ENCODE peak calls at places on chromosome 4, in four cellular contexts. C is H9; R is CD8-positive, alpha-beta T cell; V is lower lobe of right lung. I is an unnamed sample.

GRCh38 chr4:180437601-180438000 is 1805.6 kb upstream of the TENM3 start:
- DNase-seq in C (no peak), R (no peak), V (no peak), I (no peak)

GRCh38 chr4:49000806-49001205 is 14.7 kb downstream of the CWH43 start:
- DNase-seq in C (no peak), R (no peak), V (no peak), I (no peak)

GRCh38 chr4:1568855-1569460 is 115.2 kb downstream of the FAM53A start:
- DNase-seq in C (no peak), R (no peak), V (peak; percentile 43), I (peak; percentile 29)

GRCh38 chr4:189806506-189806905 is 134.2 kb upstream of the FRG1 start:
- DNase-seq in C (no peak), R (no peak), V (no peak), I (no peak)

GRCh38 chr4:159504634-159505033 is 401.8 kb downstream of the RAPGEF2 start:
- DNase-seq in C (no peak), R (no peak), V (no peak), I (no peak)

GRCh38 chr4:66906314-66906713 is 639.0 kb downstream of the CENPC start:
- DNase-seq in C (no peak), R (no peak), V (no peak), I (no peak)

GRCh38 chr4:87044511-87045369 is 109.9 kb downstream of the AFF1 start:
- DNase-seq in C (no peak), R (no peak), V (no peak), I (no peak)

GRCh38 chr4:122668241-122668640 is 47.4 kb upstream of the IL21 start:
- DNase-seq in C (no peak), R (no peak), V (no peak), I (no peak)

GRCh38 chr4:2390780-2391490 is 27.5 kb downstream of the ZFYVE28 start:
- DNase-seq in C (no peak), R (no peak), V (no peak), I (no peak)

GRCh38 chr4:175542787-175543186 is 269.3 kb downstream of the GPM6A start:
- DNase-seq in C (no peak), R (no peak), V (no peak), I (no peak)

GRCh38 chr4:111391864-111392263 is 753.4 kb upstream of the FAM241A start:
- DNase-seq in C (no peak), R (no peak), V (no peak), I (no peak)

GRCh38 chr4:151015458-151016344 is 617 bp upstream of the LRBA start:
- DNase-seq in C (peak; percentile 94), R (peak; percentile 72), V (peak; percentile 86), I (peak; percentile 90)

GRCh38 chr4:13481569-13481968 is 2.6 kb downstream of the RAB28 start:
- DNase-seq in C (no peak), R (no peak), V (no peak), I (no peak)

GRCh38 chr4:2928242-2929155 is 34.7 kb downstream of the NOP14 start:
- DNase-seq in C (peak; percentile 39), R (no peak), V (peak; percentile 49), I (peak; percentile 67)

GRCh38 chr4:185567828-185568442 is 32.6 kb upstream of the PDLIM3 start:
- DNase-seq in C (no peak), R (no peak), V (no peak), I (peak; percentile 87)

GRCh38 chr4:92305878-92306520 is 2.2 kb downstream of the GRID2 start:
- DNase-seq in C (no peak), R (no peak), V (no peak), I (no peak)

GRCh38 chr4:108359936-108360681 is 191.4 kb upstream of the LEF1 start:
- DNase-seq in C (no peak), R (no peak), V (no peak), I (no peak)

GRCh38 chr4:110618091-110619000 is 4.5 kb downstream of the PITX2 start:
- DNase-seq in C (peak; percentile 88), R (no peak), V (no peak), I (peak; percentile 67)

GRCh38 chr4:7041851-7042696 is 1.1 kb upstream of the TADA2B start:
- DNase-seq in C (peak; percentile 56), R (no peak), V (peak; percentile 84), I (peak; percentile 88)

GRCh38 chr4:116358633-116359222 is 726.6 kb downstream of the TRAM1L1 start:
- DNase-seq in C (peak; percentile 90), R (no peak), V (peak; percentile 41), I (peak; percentile 26)

GRCh38 chr4:17780461-17781071 is 855 bp downstream of the FAM184B start:
- DNase-seq in C (no peak), R (no peak), V (no peak), I (no peak)

GRCh38 chr4:184383497-184384055 is 90.8 kb downstream of the IRF2 start:
- DNase-seq in C (no peak), R (no peak), V (no peak), I (no peak)
- H3K4me1 ChIP-seq in C (peaks cover 31% of the 10 kb centered on the region), R (peaks cover 47% of the 10 kb centered on the region), V (peaks cover 48% of the 10 kb centered on the region), I (no peaks in the 10 kb centered on the region)

GRCh38 chr4:153060191-153060590 is 124.1 kb downstream of the FHDC1 start:
- DNase-seq in C (no peak), R (no peak), V (no peak), I (no peak)
- H3K4me1 ChIP-seq in C (peaks cover 4% of the 10 kb centered on the region), R (no peaks in the 10 kb centered on the region), V (no peaks in the 10 kb centered on the region), I (no peaks in the 10 kb centered on the region)

GRCh38 chr4:141570290-141570689 is 66.1 kb upstream of the IL15 start:
- DNase-seq in C (no peak), R (no peak), V (no peak), I (no peak)
- H3K4me1 ChIP-seq in C (no peaks in the 10 kb centered on the region), R (no peaks in the 10 kb centered on the region), V (no peaks in the 10 kb centered on the region), I (no peaks in the 10 kb centered on the region)

DNA sequence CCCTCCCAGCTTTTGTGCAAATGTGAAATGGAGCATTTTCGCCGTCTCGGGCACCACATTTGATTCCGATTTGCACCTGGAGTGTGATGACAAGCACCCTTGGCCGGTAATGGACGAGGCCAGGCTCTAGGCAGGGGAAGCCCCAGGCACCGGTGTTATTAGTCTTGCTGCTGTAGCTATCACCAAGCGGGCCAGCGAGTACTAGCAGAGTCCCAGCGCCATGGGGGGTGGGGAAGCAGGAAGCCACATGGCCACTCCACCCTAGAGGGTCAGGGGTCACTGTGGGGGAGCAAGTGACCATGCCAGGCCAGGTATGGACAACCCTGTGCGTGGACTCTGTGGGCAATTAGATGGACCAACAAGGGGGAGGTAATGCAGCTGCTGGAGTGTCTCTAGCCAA is 88.8 kb downstream of the CPZ start:
- DNase-seq in C (no peak), R (no peak), V (no peak), I (no peak)
- H3K4me1 ChIP-seq in C (no peaks in the 10 kb centered on the region), R (no peaks in the 10 kb centered on the region), V (no peaks in the 10 kb centered on the region), I (no peaks in the 10 kb centered on the region)